ENCODE peak calls at places on chromosomes 13 and 19, in nine cellular contexts. C is mammary epithelial cell, G is HL-60, K is NB4, V is brain microvascular endothelial cell, M is glutamatergic neuron, Z is tibial artery, W is psoas muscle, O is fibroblast of lung. J is an unnamed sample.

GRCh38 chr19:39679056-39679790 is 23.5 kb downstream of the LGALS16 start:
- DNase-seq in C (no peak), G (no peak), K (no peak), V (no peak), M (no peak), Z (no peak), W (peak; percentile 60), O (no peak), J (no peak)

GRCh38 chr19:23769691-23770468 is 11.2 kb upstream of the ZNF681 start:
- DNase-seq in C (peak; percentile 63), G (no peak), K (no peak), V (no peak), M (no peak), Z (no peak), W (no peak), O (no peak), J (no peak)

GRCh38 chr13:28467034-28467433 is 27.9 kb downstream of the FLT1 start:
- DNase-seq in C (no peak), G (no peak), K (peak; percentile 24), V (no peak), M (no peak), Z (no peak), W (no peak), O (no peak), J (no peak)

GRCh38 chr19:38693380-38694223 is 46.2 kb downstream of the ACTN4 start:
- DNase-seq in C (peak; percentile 98), G (peak; percentile 89), K (peak; percentile 91), V (peak; percentile 83), M (no peak), Z (no peak), W (no peak), O (peak; percentile 59), J (no peak)

GRCh38 chr19:39543477-39543857 is 3.5 kb upstream of the EID2 start:
- DNase-seq in C (peak; percentile 90), G (no peak), K (no peak), V (no peak), M (no peak), Z (no peak), W (no peak), O (no peak), J (no peak)

GRCh38 chr19:14553042-14553938 is 18.6 kb downstream of the NDUFB7 start:
- DNase-seq in C (no peak), G (no peak), K (no peak), V (no peak), M (no peak), Z (no peak), W (no peak), O (no peak), J (no peak)

GRCh38 chr13:84136582-84136981 is 254.3 kb upstream of the SLITRK1 start:
- DNase-seq in C (no peak), G (no peak), K (peak; percentile 38), V (no peak), M (no peak), Z (no peak), W (no peak), O (no peak), J (no peak)

GRCh38 chr13:113231306-113232207 is 22.1 kb downstream of the CUL4A start:
- DNase-seq in C (no peak), G (no peak), K (no peak), V (no peak), M (no peak), Z (no peak), W (no peak), O (no peak), J (no peak)

GRCh38 chr19:13096968-13097330 is 5.7 kb downstream of the LYL1 start:
- DNase-seq in C (no peak), G (no peak), K (peak; percentile 34), V (no peak), M (no peak), Z (no peak), W (no peak), O (no peak), J (no peak)

GRCh38 chr19:13095393-13095784 is 7.3 kb downstream of the LYL1 start:
- DNase-seq in C (no peak), G (peak; percentile 55), K (peak; percentile 59), V (no peak), M (peak; percentile 59), Z (no peak), W (no peak), O (no peak), J (no peak)

GRCh38 chr19:13094771-13095392 is 7.8 kb downstream of the LYL1 start:
- DNase-seq in C (no peak), G (peak; percentile 57), K (peak; percentile 56), V (no peak), M (peak; percentile 53), Z (no peak), W (no peak), O (no peak), J (no peak)

GRCh38 chr19:13097331-13098258 is 5.1 kb downstream of the LYL1 start:
- DNase-seq in C (no peak), G (peak; percentile 88), K (peak; percentile 89), V (no peak), M (peak; percentile 58), Z (peak; percentile 67), W (no peak), O (no peak), J (no peak)

DNA sequence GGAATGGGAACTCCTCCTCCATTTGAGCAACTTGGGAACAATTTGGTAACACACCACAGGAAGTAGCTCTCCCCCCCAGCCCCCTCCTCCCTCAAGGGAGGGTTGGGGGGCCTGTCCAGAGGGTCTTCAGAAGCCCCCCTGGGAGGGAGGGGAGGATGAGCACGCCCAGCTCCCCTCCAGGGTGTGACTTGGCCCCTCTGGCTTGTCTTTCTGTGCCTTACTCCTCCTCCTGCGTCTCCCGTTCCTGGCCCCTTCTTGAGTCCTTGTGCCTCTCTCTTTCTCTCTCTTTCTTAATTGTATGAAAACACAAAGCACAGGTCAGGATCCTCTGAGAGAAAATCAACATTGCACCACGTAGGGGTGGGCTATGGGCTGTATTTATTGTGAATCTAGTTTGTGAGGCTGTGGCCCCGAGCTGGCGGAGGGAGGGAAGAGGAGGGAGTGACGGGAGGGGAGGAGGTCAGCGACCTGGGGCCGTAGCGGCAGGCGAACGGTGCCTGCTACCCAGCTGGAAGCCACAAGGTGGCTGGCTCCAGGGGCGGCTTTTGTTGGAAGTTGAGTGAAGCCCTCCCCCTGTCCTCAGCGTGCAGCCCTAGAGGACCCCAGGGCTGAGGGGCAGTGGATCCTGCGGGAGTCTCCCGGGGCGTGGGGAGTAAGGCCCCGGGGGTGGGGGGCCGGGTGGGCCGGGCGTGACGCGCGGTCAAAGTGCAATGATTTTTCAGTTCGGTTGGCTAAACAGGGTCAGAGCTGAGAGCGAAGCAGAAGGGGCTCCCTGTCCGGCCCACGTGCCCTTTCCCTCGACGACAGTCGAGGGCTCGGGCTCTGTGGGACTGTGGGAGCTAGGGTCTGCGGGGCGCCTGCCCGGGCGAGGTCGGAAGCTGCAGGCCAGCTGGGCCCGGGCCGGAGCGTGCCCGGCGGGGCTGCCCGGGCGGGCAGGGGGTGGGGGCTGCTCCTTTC is 6.4 kb downstream of the LYL1 start:
- DNase-seq in C (no peak), G (peak; percentile 83), K (peak; percentile 86), V (no peak), M (peak; percentile 86), Z (no peak), W (no peak), O (no peak), J (no peak)
- TF ChIP-seq CTCF in C (no peak), G (peak; percentile 1), K (peak; percentile 12), V (peak; percentile 42), M (peak; percentile 61), Z (peak; percentile 13), W (no peak), O (no peak), J (peak; percentile 5)

GRCh38 chr13:69706807-69707206 is 400.8 kb upstream of the ATXN8OS start:
- DNase-seq in C (no peak), G (no peak), K (no peak), V (no peak), M (no peak), Z (no peak), W (no peak), O (no peak), J (no peak)
- TF ChIP-seq CTCF in C (no peak), G (no peak), K (no peak), V (no peak), M (no peak), Z (no peak), W (no peak), O (no peak), J (no peak)

GRCh38 chr13:52746141-52746540 is 6.5 kb upstream of the CNMD start:
- DNase-seq in C (no peak), G (no peak), K (no peak), V (no peak), M (no peak), Z (no peak), W (no peak), O (no peak), J (no peak)

GRCh38 chr13:52743569-52743968 is 3.9 kb upstream of the CNMD start:
- DNase-seq in C (no peak), G (no peak), K (no peak), V (no peak), M (no peak), Z (no peak), W (no peak), O (no peak), J (no peak)

GRCh38 chr13:52744842-52745241 is 5.2 kb upstream of the CNMD start:
- DNase-seq in C (no peak), G (no peak), K (no peak), V (no peak), M (no peak), Z (no peak), W (no peak), O (no peak), J (no peak)

GRCh38 chr13:52739468-52740071 is at the start of gene CNMD:
- DNase-seq in C (no peak), G (no peak), K (no peak), V (no peak), M (peak; percentile 19), Z (no peak), W (no peak), O (no peak), J (no peak)

GRCh38 chr13:52743988-52744387 is 4.4 kb upstream of the CNMD start:
- DNase-seq in C (no peak), G (no peak), K (no peak), V (no peak), M (no peak), Z (no peak), W (no peak), O (no peak), J (no peak)
- TF ChIP-seq CTCF in C (no peak), G (no peak), K (no peak), V (no peak), M (no peak), Z (no peak), W (no peak), O (no peak), J (no peak)

GRCh38 chr13:110356362-110356761 is 49.3 kb downstream of the COL4A2 start:
- DNase-seq in C (no peak), G (no peak), K (no peak), V (no peak), M (no peak), Z (no peak), W (peak; percentile 51), O (no peak), J (no peak)

GRCh38 chr13:110353339-110353977 is 46.4 kb downstream of the COL4A2 start:
- DNase-seq in C (no peak), G (no peak), K (no peak), V (no peak), M (no peak), Z (no peak), W (no peak), O (no peak), J (no peak)

GRCh38 chr13:110354209-110354627 is 47.1 kb downstream of the COL4A2 start:
- DNase-seq in C (no peak), G (no peak), K (no peak), V (no peak), M (no peak), Z (no peak), W (no peak), O (no peak), J (no peak)

GRCh38 chr13:110352735-110353134 is 45.7 kb downstream of the COL4A2 start:
- DNase-seq in C (no peak), G (no peak), K (no peak), V (no peak), M (no peak), Z (no peak), W (no peak), O (no peak), J (no peak)

DNA sequence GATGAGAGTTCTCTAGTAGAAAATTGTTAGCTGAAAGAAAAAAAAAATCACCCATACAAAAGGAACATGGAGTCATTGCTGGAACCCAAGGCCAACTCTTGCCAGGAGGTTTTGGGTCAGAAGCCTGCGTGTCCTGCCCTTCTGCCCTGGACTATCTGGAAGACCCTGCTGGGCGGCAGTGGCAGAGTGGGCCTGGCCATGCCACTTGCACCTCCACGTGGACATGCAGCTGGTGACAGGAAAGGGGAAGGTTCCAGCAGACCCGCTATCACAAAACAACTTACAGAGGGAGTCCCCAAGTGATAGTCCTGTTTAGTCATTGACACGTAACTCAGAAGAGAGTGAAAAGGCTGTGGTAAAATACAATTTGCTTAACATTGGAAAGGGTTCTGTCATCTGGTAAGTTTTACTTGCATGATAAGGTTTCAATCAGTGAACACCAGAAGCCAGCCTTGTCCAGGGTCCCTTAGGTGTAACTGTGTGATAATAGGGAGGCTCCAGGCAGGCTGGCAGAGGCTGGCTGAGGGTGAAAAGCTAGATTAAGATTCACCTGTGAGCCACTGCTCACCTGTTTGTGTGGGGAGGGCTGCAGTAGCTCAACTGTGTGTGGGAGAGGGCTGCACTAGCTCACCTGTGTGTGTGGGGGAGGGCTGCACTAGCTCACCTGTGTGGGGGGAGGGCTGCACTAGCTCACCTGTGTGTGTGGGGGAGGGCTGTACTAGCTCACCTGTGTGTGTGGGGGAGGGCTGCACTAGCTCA is 47.8 kb downstream of the COL4A2 start:
- DNase-seq in C (no peak), G (no peak), K (no peak), V (no peak), M (no peak), Z (no peak), W (no peak), O (no peak), J (no peak)
- TF ChIP-seq CTCF in C (no peak), G (no peak), K (no peak), V (no peak), M (no peak), Z (no peak), W (no peak), O (no peak), J (no peak)

J was measured in osteocyte.